ENCODE peak calls at places on chromosomes 12 and 14, in five cellular contexts. Y is transverse colon, D is upper lobe of right lung, A is astrocyte of the spinal cord, Q is A549. Z is an unnamed sample.
A peak's percentile ranks its signal among the peaks of the same experiment; 100 is the strongest.

GRCh38 chr12:22740656-22741350 is 115.8 kb downstream of the ETNK1 start:
- DNase-seq in Y (no peak), D (no peak), A (peak; percentile 5), Q (no peak), Z (no peak)

GRCh38 chr12:127496255-127496654 is 770.7 kb upstream of the TMEM132C start:
- DNase-seq in Y (no peak), D (no peak), A (no peak), Q (no peak), Z (no peak)

GRCh38 chr14:70779667-70780066 is 29.6 kb downstream of the MAP3K9 start:
- DNase-seq in Y (no peak), D (no peak), A (no peak), Q (no peak), Z (no peak)

GRCh38 chr12:10941916-10942607 is 3.0 kb upstream of the TAS2R14 start:
- DNase-seq in Y (no peak), D (no peak), A (no peak), Q (peak; percentile 59), Z (no peak)

GRCh38 chr12:64883264-64884163 is 59.1 kb downstream of the TBC1D30 start:
- DNase-seq in Y (no peak), D (no peak), A (no peak), Q (peak; percentile 30), Z (no peak)

GRCh38 chr14:76245097-76245496 is 93.4 kb downstream of the GPATCH2L start:
- DNase-seq in Y (no peak), D (no peak), A (no peak), Q (no peak), Z (no peak)

GRCh38 chr12:66240106-66240820 is 51.2 kb downstream of the IRAK3 start:
- DNase-seq in Y (no peak), D (no peak), A (no peak), Q (no peak), Z (no peak)

GRCh38 chr12:120666577-120667390 is 20.2 kb upstream of the MLEC start:
- DNase-seq in Y (no peak), D (no peak), A (no peak), Q (no peak), Z (no peak)

GRCh38 chr12:57737467-57738141 is 938 bp downstream of the AGAP2 start:
- DNase-seq in Y (no peak), D (no peak), A (no peak), Q (no peak), Z (no peak)

GRCh38 chr14:54001189-54001878 is 44.7 kb upstream of the BMP4 start:
- DNase-seq in Y (no peak), D (no peak), A (no peak), Q (peak; percentile 22), Z (no peak)

GRCh38 chr12:100675432-100675831 is 101.9 kb downstream of the GAS2L3 start:
- DNase-seq in Y (peak; percentile 14), D (no peak), A (peak; percentile 74), Q (no peak), Z (no peak)

GRCh38 chr14:36339817-36340216 is 19.4 kb upstream of the MBIP start:
- DNase-seq in Y (no peak), D (no peak), A (no peak), Q (no peak), Z (no peak)

GRCh38 chr12:108193922-108194321 is 64.8 kb downstream of the WSCD2 start:
- DNase-seq in Y (no peak), D (no peak), A (no peak), Q (peak; percentile 39), Z (peak; percentile 18)

GRCh38 chr14:86673523-86673969 is 1143.6 kb downstream of the FLRT2 start:
- DNase-seq in Y (no peak), D (no peak), A (no peak), Q (no peak), Z (no peak)

GRCh38 chr12:14167005-14167628 is 185.7 kb upstream of the GRIN2B start:
- DNase-seq in Y (peak; percentile 46), D (no peak), A (peak; percentile 58), Q (peak; percentile 60), Z (peak; percentile 66)

GRCh38 chr12:124655317-124656213 is 88.2 kb upstream of the NCOR2 start:
- DNase-seq in Y (peak; percentile 59), D (peak; percentile 74), A (peak; percentile 100), Q (peak; percentile 45), Z (peak; percentile 99)

GRCh38 chr14:104393898-104394605 is 185.5 kb upstream of the C14orf180 start:
- DNase-seq in Y (peak; percentile 59), D (peak; percentile 68), A (no peak), Q (no peak), Z (no peak)

GRCh38 chr14:51978566-51979398 is 10.6 kb upstream of the RTRAF start:
- DNase-seq in Y (peak; percentile 89), D (peak; percentile 75), A (peak; percentile 78), Q (peak; percentile 79), Z (peak; percentile 90)

GRCh38 chr12:50822082-50822481 is 20.6 kb upstream of the TMPRSS12 start:
- DNase-seq in Y (no peak), D (no peak), A (no peak), Q (no peak), Z (no peak)

GRCh38 chr12:99809921-99810320 is 162.4 kb downstream of the GARIN6 start:
- DNase-seq in Y (no peak), D (no peak), A (no peak), Q (no peak), Z (no peak)

GRCh38 chr14:82710257-82710841 is 1176.7 kb upstream of the SEL1L start:
- DNase-seq in Y (peak; percentile 30), D (peak; percentile 67), A (peak; percentile 24), Q (peak; percentile 58), Z (peak; percentile 69)

GRCh38 chr12:52925717-52926595 is 21.1 kb upstream of the KRT8 start:
- DNase-seq in Y (peak; percentile 73), D (no peak), A (no peak), Q (peak; percentile 84), Z (no peak)

GRCh38 chr14:23141706-23142467 is 22.8 kb upstream of the CEBPE start:
- DNase-seq in Y (peak; percentile 26), D (peak; percentile 74), A (peak; percentile 39), Q (peak; percentile 53), Z (peak; percentile 93)

GRCh38 chr12:45315462-45315861 is 99.6 kb downstream of the ANO6 start:
- DNase-seq in Y (no peak), D (no peak), A (no peak), Q (no peak), Z (peak; percentile 60)

DNA sequence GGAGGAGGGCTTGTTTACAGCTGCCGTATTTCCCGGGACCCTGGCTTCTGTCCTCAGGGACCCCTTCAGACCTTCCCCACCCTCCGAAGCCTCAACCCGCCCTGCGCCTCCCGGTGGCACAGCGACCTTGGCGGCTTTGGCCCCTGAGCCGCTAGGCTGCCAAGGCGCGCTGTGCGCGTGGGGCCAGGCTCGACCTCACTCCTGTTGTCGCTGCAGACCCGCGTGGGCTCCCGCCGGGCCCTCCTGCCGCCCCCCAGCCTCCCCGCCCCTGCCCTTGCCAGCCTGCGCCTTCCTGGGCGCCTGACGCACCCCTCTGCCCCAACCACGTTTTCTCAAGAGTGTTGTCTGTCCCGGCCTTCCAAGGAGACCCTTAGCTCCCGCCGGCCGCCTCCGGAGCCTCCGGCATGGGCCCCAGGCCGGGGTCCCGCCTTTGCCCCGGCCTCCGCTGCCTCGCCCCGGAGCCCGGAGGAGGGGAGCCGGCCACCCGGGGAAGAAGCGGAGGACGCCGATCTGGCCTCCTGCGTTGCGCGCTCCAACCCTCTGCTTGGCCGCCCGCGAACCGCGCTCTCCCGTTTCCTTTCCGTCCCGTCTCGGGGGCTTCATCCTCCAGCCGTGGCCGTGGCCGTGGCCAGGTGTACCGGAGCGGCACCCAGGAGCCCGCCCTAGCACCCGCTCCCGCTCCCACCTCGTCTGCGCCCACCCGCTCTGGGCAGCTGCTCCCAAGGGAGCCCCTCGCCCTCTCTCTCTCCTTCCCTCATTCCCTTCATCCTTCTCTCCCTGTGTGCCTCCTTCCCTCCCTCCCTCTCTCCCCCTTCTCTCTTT is 19.9 kb downstream of the PPP2R5C start:
- DNase-seq in Y (no peak), D (peak; percentile 71), A (no peak), Q (no peak), Z (peak; percentile 18)
- TF ChIP-seq CTCF in Y (no peak), D (no peak), A (no peak), Q (no peak), Z (no peak)

DNA sequence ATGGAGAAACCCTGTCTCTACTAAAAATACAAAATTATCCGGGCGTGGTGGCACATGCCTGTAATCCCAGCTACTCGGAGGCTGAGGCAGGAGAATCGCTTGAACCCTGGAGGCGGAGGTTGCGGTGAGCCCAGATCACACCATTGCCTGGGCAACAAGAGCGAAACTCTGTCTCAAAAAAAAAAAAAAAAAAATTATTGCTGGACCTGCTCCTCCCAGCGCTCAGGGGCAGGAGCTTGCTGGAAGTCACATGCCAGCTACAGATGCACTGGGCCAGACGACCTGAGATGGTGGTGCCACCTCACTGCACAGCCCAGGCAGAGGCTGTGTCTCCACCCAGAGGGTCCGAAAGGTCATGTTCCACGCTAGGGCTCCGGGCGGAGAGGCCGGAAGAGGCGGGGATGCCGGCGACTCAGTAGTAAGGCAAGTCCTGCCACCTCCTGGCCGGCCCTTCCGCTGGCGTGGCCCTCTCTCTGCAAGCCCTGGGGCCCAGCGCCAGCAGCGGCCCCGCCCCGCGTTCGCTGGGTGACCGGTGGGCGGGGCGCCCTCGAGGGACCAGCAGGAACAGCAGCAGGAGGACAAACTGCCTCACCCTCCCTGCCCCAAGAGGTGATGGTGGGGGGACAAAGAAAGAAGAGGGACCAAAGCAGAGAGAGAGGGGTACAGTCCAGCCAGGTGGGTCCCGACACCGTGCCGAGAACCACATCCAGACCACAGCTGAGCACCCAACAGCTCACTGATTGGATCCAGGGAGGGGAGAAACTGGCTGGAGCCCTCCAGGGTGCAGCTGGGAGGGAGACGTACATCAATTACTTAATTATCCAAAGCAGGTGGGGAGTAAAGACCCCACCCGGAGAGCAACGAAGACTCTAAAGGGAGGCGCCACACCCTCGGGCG is 3.6 kb upstream of the RHOF start:
- DNase-seq in Y (peak; percentile 96), D (peak; percentile 97), A (peak; percentile 88), Q (peak; percentile 96), Z (peak; percentile 90)
- H3K4me3 ChIP-seq in Y (no peak overlapping the region), D (peak overlapping the region; percentile 25), A (peak overlapping the region; percentile 22), Q (peak overlapping the region; percentile 28), Z (no peak overlapping the region)

GRCh38 chr12:109707470-109707821 is 6.2 kb upstream of the FAM222A start:
- DNase-seq in Y (no peak), D (no peak), A (no peak), Q (no peak), Z (no peak)
- TF ChIP-seq CTCF in Y (no peak), D (no peak), A (no peak), Q (no peak), Z (no peak)

DNA sequence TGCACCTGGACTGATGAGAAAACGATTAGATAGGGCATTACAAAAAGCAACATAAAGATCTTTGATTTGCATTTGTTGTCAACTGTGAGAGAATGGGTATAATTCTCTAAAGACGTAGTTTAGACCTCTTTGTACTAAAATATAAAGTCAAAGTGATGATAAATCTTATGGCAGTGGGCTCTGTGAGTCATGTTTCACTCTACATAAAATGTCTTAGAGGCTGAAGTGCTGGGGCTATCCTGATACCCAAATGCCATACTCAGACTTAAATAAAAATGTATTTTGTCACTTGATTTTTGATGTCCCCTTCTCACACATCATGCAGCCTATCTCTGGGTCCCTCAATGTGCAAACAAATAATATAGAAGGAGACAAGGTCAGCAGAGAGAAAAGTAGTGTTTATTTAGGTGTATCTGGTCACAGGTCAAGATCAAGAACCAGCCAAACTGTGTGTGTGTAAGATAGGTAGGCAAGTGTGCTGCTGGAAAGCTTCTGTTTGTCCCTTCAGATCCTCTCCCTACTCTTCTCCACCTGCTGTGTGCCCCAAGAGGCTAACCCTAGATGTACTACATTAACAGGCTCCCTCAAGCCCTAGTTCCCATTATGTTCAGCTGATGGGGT is 7.0 kb upstream of the NIN start:
- DNase-seq in Y (no peak), D (no peak), A (no peak), Q (no peak), Z (no peak)
- H3K4me3 ChIP-seq in Y (no peak overlapping the region), D (no peak overlapping the region), A (no peak overlapping the region), Q (no peak overlapping the region), Z (no peak overlapping the region)